ENCODE peak calls at places on chromosomes 13 and 19, in eight cellular contexts. S, W, B, P, R, L, I and D are unnamed samples.

GRCh38 chr19:18847516-18848463 is 16.0 kb downstream of the UPF1 start:
- DNase-seq in S (no peak), W (no peak), B (no peak), P (no peak), R (no peak), L (no peak), I (no peak), D (no peak)

GRCh38 chr13:50136678-50137077 is 121.4 kb downstream of the KCNRG start:
- DNase-seq in S (no peak), W (no peak), B (no peak), P (no peak), R (no peak), L (no peak), I (no peak), D (no peak)

GRCh38 chr13:113076681-113077401 is 28.8 kb upstream of the F7 start:
- DNase-seq in S (no peak), W (no peak), B (no peak), P (no peak), R (no peak), L (no peak), I (no peak), D (no peak)

GRCh38 chr13:59236309-59236939 is 927.3 kb downstream of the DIAPH3 start:
- DNase-seq in S (no peak), W (no peak), B (no peak), P (no peak), R (no peak), L (no peak), I (no peak), D (no peak)

GRCh38 chr19:39151209-39151608 is 25.6 kb downstream of the PAK4 start:
- DNase-seq in S (no peak), W (no peak), B (no peak), P (no peak), R (no peak), L (no peak), I (no peak), D (no peak)

GRCh38 chr13:21871919-21872318 is 201.0 kb downstream of the FGF9 start:
- DNase-seq in S (no peak), W (no peak), B (peak), P (no peak), R (no peak), L (peak), I (no peak), D (no peak)

GRCh38 chr19:13428352-13428751 is 77.9 kb downstream of the CACNA1A start:
- DNase-seq in S (no peak), W (peak), B (peak), P (no peak), R (no peak), L (no peak), I (peak), D (no peak)

GRCh38 chr19:2663920-2664571 is 38.4 kb downstream of the GNG7 start:
- DNase-seq in S (no peak), W (no peak), B (peak), P (no peak), R (peak), L (no peak), I (no peak), D (no peak)

GRCh38 chr19:51368366-51369282 is at the start of gene CLDND2:
- DNase-seq in S (no peak), W (no peak), B (no peak), P (no peak), R (no peak), L (no peak), I (no peak), D (no peak)

GRCh38 chr19:35247526-35248309 is 1.1 kb upstream of the LSR start:
- DNase-seq in S (no peak), W (no peak), B (peak), P (peak), R (peak), L (peak), I (peak), D (no peak)

GRCh38 chr13:73138276-73138950 is 79.6 kb downstream of the KLF5 start:
- DNase-seq in S (no peak), W (no peak), B (peak), P (no peak), R (no peak), L (no peak), I (no peak), D (no peak)

GRCh38 chr19:3314962-3315675 is 51.3 kb upstream of the NFIC start:
- DNase-seq in S (no peak), W (no peak), B (no peak), P (no peak), R (no peak), L (no peak), I (no peak), D (no peak)

GRCh38 chr13:22220186-22221160 is 549.6 kb downstream of the FGF9 start:
- DNase-seq in S (no peak), W (no peak), B (no peak), P (no peak), R (no peak), L (no peak), I (no peak), D (no peak)

GRCh38 chr13:95452376-95452775 is 100.1 kb upstream of the CLDN10 start:
- DNase-seq in S (no peak), W (no peak), B (peak), P (no peak), R (no peak), L (no peak), I (no peak), D (no peak)

GRCh38 chr19:7673995-7674667 is 2.8 kb upstream of the MCEMP1 start:
- DNase-seq in S (no peak), W (peak), B (peak), P (no peak), R (no peak), L (peak), I (peak), D (peak)

GRCh38 chr13:106369091-106369490 is 166.4 kb downstream of the EFNB2 start:
- DNase-seq in S (no peak), W (no peak), B (no peak), P (no peak), R (no peak), L (no peak), I (no peak), D (no peak)

GRCh38 chr19:519449-519865 is 12.1 kb upstream of the CDC34 start:
- DNase-seq in S (no peak), W (no peak), B (no peak), P (no peak), R (no peak), L (no peak), I (no peak), D (peak)

GRCh38 chr19:14102756-14103155 is 12.2 kb upstream of the SAMD1 start:
- DNase-seq in S (no peak), W (no peak), B (no peak), P (no peak), R (no peak), L (no peak), I (no peak), D (no peak)

GRCh38 chr19:48552406-48553322 is 692 bp downstream of the SULT2B1 start:
- DNase-seq in S (no peak), W (no peak), B (no peak), P (no peak), R (no peak), L (no peak), I (no peak), D (no peak)

GRCh38 chr13:111625526-111626315 is 305.3 kb downstream of the TEX29 start:
- DNase-seq in S (no peak), W (no peak), B (no peak), P (no peak), R (no peak), L (peak), I (no peak), D (no peak)

GRCh38 chr19:41616785-41617621 is 9.9 kb downstream of the CEACAM4 start:
- DNase-seq in S (no peak), W (peak), B (peak), P (no peak), R (no peak), L (no peak), I (peak), D (no peak)

GRCh38 chr19:51029718-51030117 is 3.3 kb upstream of the KLK11 start:
- DNase-seq in S (no peak), W (peak), B (no peak), P (no peak), R (no peak), L (no peak), I (no peak), D (peak)

GRCh38 chr19:35318679-35319448 is 10.1 kb upstream of the CD22 start:
- DNase-seq in S (no peak), W (peak), B (peak), P (no peak), R (no peak), L (peak), I (no peak), D (peak)

GRCh38 chr19:34430738-34431625 is 2.8 kb downstream of the UBA2 start:
- DNase-seq in S (peak), W (peak), B (peak), P (peak), R (peak), L (no peak), I (peak), D (no peak)

GRCh38 chr13:38348890-38349289 is 761 bp upstream of the UFM1 start:
- DNase-seq in S (peak), W (peak), B (peak), P (no peak), R (no peak), L (peak), I (peak), D (no peak)

GRCh38 chr13:62033932-62034331 is 618.3 kb upstream of the PCDH20 start:
- DNase-seq in S (no peak), W (no peak), B (no peak), P (no peak), R (no peak), L (no peak), I (no peak), D (no peak)